ENCODE peak calls at places on chromosomes 11 and 22, in eight cellular contexts. L, A, J, Z, C, N, Y and B are unnamed samples.
A peak's percentile ranks its signal among the peaks of the same experiment; 100 is the strongest.

GRCh38 chr11:130945945-130946344 is 29.7 kb upstream of the SNX19 start:
- DNase-seq in L (no peak), A (peak; percentile 72), J (no peak), Z (no peak), C (no peak), N (peak; percentile 66), Y (peak; percentile 58), B (peak; percentile 59)

GRCh38 chr11:130897262-130898182 is 18.8 kb downstream of the SNX19 start:
- DNase-seq in L (peak; percentile 53), A (peak; percentile 85), J (no peak), Z (peak; percentile 88), C (no peak), N (peak; percentile 96), Y (peak; percentile 87), B (peak; percentile 65)

GRCh38 chr22:44597616-44598015 is 99.6 kb upstream of the RTL6 start:
- DNase-seq in L (no peak), A (no peak), J (no peak), Z (no peak), C (no peak), N (no peak), Y (no peak), B (no peak)

GRCh38 chr11:134370526-134371435 is 39.0 kb downstream of the GLB1L2 start:
- DNase-seq in L (no peak), A (no peak), J (no peak), Z (peak; percentile 9), C (no peak), N (peak; percentile 41), Y (no peak), B (peak; percentile 14)

GRCh38 chr22:47592791-47593190 is 830.3 kb downstream of the TBC1D22A start:
- DNase-seq in L (no peak), A (no peak), J (no peak), Z (no peak), C (no peak), N (no peak), Y (no peak), B (no peak)

GRCh38 chr11:102155676-102156075 is 45.4 kb downstream of the YAP1 start:
- DNase-seq in L (no peak), A (no peak), J (no peak), Z (no peak), C (no peak), N (no peak), Y (no peak), B (no peak)

GRCh38 chr22:35111244-35111643 is 45.3 kb downstream of the ISX start:
- DNase-seq in L (peak; percentile 52), A (no peak), J (no peak), Z (no peak), C (no peak), N (no peak), Y (no peak), B (no peak)

GRCh38 chr11:69270929-69271328 is 23.0 kb upstream of the MYEOV start:
- DNase-seq in L (no peak), A (no peak), J (no peak), Z (no peak), C (no peak), N (no peak), Y (no peak), B (no peak)

GRCh38 chr11:27296406-27296994 is 66.5 kb downstream of the CCDC34 start:
- DNase-seq in L (no peak), A (no peak), J (no peak), Z (no peak), C (no peak), N (no peak), Y (no peak), B (no peak)

GRCh38 chr11:128231845-128232410 is 355.4 kb downstream of the ETS1 start:
- DNase-seq in L (no peak), A (no peak), J (no peak), Z (no peak), C (no peak), N (no peak), Y (no peak), B (no peak)

GRCh38 chr11:19605500-19606371 is 106.9 kb upstream of the NAV2 start:
- DNase-seq in L (no peak), A (peak; percentile 31), J (no peak), Z (no peak), C (no peak), N (no peak), Y (no peak), B (no peak)

GRCh38 chr11:92739020-92739419 is 230.4 kb upstream of the MTNR1B start:
- DNase-seq in L (no peak), A (no peak), J (no peak), Z (no peak), C (no peak), N (no peak), Y (no peak), B (no peak)

GRCh38 chr11:11979487-11980117 is 28.8 kb downstream of the DKK3 start:
- DNase-seq in L (no peak), A (peak; percentile 58), J (no peak), Z (no peak), C (no peak), N (peak; percentile 75), Y (no peak), B (no peak)

GRCh38 chr11:61844909-61845565 is 16.9 kb downstream of the FADS2 start:
- DNase-seq in L (no peak), A (no peak), J (no peak), Z (no peak), C (no peak), N (no peak), Y (no peak), B (no peak)

GRCh38 chr22:50340157-50340879 is 2.8 kb upstream of the PPP6R2 start:
- DNase-seq in L (no peak), A (no peak), J (no peak), Z (no peak), C (no peak), N (no peak), Y (no peak), B (no peak)

GRCh38 chr11:44880511-44880910 is 70.2 kb downstream of the TP53I11 start:
- DNase-seq in L (no peak), A (no peak), J (no peak), Z (no peak), C (no peak), N (no peak), Y (no peak), B (no peak)

DNA sequence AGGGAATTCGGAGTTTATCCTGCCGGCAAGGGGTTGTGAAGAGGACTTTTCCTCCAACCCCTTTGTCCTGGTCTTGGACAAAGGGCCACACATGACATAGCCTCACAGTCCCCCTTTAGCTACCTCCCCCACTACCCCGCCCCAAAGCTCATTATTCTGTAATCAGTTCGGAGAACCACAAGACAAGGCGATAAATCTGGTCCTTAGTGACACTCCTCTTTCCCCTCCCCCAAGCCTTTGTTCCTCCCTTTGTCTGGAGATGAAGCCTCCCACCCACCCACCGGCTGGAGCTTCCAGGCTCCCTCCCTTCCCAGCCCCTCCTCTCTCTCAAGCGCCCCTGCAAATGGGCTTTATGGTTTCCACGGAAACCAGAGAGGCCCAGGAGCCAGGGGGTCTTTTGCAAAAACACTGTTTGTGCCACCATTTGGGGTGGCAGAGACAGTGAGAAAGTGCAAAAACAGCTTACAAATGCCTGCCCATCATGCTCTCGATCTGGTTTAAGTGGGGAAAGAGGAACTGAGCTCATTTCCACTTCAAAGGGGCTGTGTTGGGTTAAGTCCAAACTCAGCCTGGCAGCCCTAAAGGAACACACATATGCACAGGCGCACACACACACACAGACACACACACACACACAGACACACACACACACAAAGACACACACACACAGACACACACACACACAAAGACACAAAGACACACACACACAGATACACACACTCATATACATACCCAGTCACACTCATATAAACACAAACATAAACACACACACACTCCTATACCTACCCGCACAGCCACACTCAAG is 23.6 kb downstream of the APLNR start:
- DNase-seq in L (no peak), A (no peak), J (no peak), Z (no peak), C (no peak), N (no peak), Y (no peak), B (no peak)
- H3K27ac ChIP-seq in L (no peak overlapping the region), A (peak overlapping the region; percentile 76), J (no peak overlapping the region), Z (no peak overlapping the region), C (no peak overlapping the region), N (no peak overlapping the region), Y (no peak overlapping the region), B (no peak overlapping the region)

DNA sequence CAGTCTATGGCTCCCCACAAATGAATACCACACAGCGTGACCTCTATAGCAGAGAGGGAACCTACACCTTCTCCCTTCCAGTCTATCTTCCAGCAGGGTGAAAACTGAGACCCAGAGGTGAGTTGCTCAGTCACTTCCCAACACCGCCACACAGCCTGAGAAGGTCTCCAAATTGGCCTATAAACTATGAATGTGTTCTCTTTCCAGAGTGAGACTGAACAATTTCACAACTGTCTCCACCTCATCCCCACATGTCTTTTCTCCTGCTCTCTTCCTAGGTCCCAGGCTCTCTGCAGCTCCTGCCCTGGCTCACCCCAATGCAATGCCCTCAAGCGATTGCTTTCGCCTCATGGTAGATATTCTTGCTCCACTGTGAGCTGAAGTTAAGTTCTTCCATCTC is 14.0 kb downstream of the CLMP start:
- DNase-seq in L (no peak), A (no peak), J (no peak), Z (no peak), C (no peak), N (no peak), Y (no peak), B (no peak)
- H3K27ac ChIP-seq in L (no peak overlapping the region), A (no peak overlapping the region), J (no peak overlapping the region), Z (no peak overlapping the region), C (no peak overlapping the region), N (no peak overlapping the region), Y (peak overlapping the region; percentile 11), B (no peak overlapping the region)

GRCh38 chr22:33873186-33873585 is 47.1 kb downstream of the LARGE1 start:
- DNase-seq in L (no peak), A (peak; percentile 72), J (no peak), Z (peak; percentile 47), C (no peak), N (peak; percentile 72), Y (no peak), B (peak; percentile 41)

GRCh38 chr22:33875316-33875715 is 45.0 kb downstream of the LARGE1 start:
- DNase-seq in L (no peak), A (peak; percentile 42), J (no peak), Z (no peak), C (no peak), N (no peak), Y (no peak), B (peak; percentile 46)

GRCh38 chr22:33874206-33874605 is 46.1 kb downstream of the LARGE1 start:
- DNase-seq in L (peak; percentile 58), A (no peak), J (no peak), Z (no peak), C (no peak), N (no peak), Y (no peak), B (no peak)

GRCh38 chr22:33871935-33872334 is 48.3 kb downstream of the LARGE1 start:
- DNase-seq in L (no peak), A (no peak), J (no peak), Z (no peak), C (no peak), N (peak; percentile 78), Y (no peak), B (no peak)

DNA sequence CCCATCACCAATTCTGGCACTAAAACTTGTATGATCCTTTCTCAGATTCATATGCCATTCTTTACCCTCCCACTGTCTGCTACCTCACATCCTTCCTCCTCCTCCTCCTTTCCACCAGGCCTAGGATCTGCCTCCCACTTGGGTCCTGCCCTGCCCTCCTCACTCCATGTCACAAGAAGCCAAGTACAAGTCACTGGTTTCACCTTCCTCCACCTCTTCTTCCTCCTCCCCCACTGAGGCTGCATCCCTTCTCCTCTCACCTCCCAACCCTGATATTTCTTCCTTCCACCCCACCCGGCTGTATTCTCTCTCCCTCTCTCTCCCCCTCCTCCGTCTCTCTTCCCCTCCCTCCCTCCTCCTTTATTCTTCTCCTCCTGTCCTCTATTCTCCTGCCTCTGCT is 46.6 kb downstream of the LARGE1 start:
- DNase-seq in L (no peak), A (no peak), J (no peak), Z (no peak), C (no peak), N (no peak), Y (no peak), B (no peak)
- H3K27ac ChIP-seq in L (no peak overlapping the region), A (peak overlapping the region; percentile 76), J (no peak overlapping the region), Z (no peak overlapping the region), C (no peak overlapping the region), N (peak overlapping the region; percentile 74), Y (no peak overlapping the region), B (peak overlapping the region; percentile 88)

GRCh38 chr22:17774928-17775675 is 833 bp upstream of the BID start:
- DNase-seq in L (no peak), A (no peak), J (no peak), Z (no peak), C (no peak), N (no peak), Y (no peak), B (no peak)
- H3K27ac ChIP-seq in L (peak overlapping the region; percentile 77), A (peak overlapping the region; percentile 66), J (no peak overlapping the region), Z (no peak overlapping the region), C (peak overlapping the region; percentile 92), N (no peak overlapping the region), Y (no peak overlapping the region), B (no peak overlapping the region)